ENCODE peak calls at places on chromosomes 13 and 19, in eight cellular contexts. J is left cardiac atrium; V is glomerular endothelial cell; D is AG04450; C is G401; S is aorta; K is stimulated activated CD4-positive, alpha-beta T cell treated with anti-CD3 and anti-CD28 coated beads, Interleukin-4, amount 100 ng/mL, for 1 hour; Z is naive B cell. R is an unnamed sample.

GRCh38 chr19:16417660-16418596 is 53.8 kb downstream of the EPS15L1 start:
- DNase-seq in J (peak; percentile 78), V (no peak), D (no peak), C (peak; percentile 58), S (peak; percentile 93), K (peak; percentile 70), Z (peak; percentile 85), R (peak; percentile 73)

GRCh38 chr13:49082653-49083536 is 107.2 kb downstream of the FNDC3A start:
- DNase-seq in J (no peak), V (no peak), D (peak; percentile 84), C (no peak), S (no peak), K (no peak), Z (no peak), R (no peak)

GRCh38 chr19:3605361-3605760 is 1.3 kb downstream of the TBXA2R start:
- DNase-seq in J (no peak), V (no peak), D (no peak), C (no peak), S (no peak), K (no peak), Z (no peak), R (no peak)

GRCh38 chr13:76523740-76524382 is 362.3 kb downstream of the KCTD12 start:
- DNase-seq in J (no peak), V (no peak), D (no peak), C (no peak), S (no peak), K (no peak), Z (no peak), R (no peak)

GRCh38 chr13:94188173-94188869 is 291.2 kb downstream of the DCT start:
- DNase-seq in J (no peak), V (no peak), D (no peak), C (no peak), S (no peak), K (no peak), Z (no peak), R (no peak)

GRCh38 chr13:102650444-102650843 is 44.4 kb downstream of the METTL21C start:
- DNase-seq in J (no peak), V (no peak), D (no peak), C (no peak), S (no peak), K (no peak), Z (no peak), R (no peak)

GRCh38 chr13:44219808-44220544 is 153.6 kb upstream of the SERP2 start:
- DNase-seq in J (no peak), V (no peak), D (peak; percentile 52), C (no peak), S (no peak), K (no peak), Z (no peak), R (no peak)

GRCh38 chr13:43911283-43911682 is 31.6 kb downstream of the LACC1 start:
- DNase-seq in J (no peak), V (no peak), D (no peak), C (no peak), S (no peak), K (no peak), Z (no peak), R (no peak)

GRCh38 chr19:2527171-2527570 is 51.2 kb downstream of the GADD45B start:
- DNase-seq in J (no peak), V (no peak), D (no peak), C (no peak), S (no peak), K (no peak), Z (no peak), R (no peak)

GRCh38 chr13:80251403-80251802 is 89.5 kb downstream of the SPRY2 start:
- DNase-seq in J (no peak), V (no peak), D (peak; percentile 4), C (no peak), S (no peak), K (no peak), Z (no peak), R (no peak)

GRCh38 chr19:46988614-46989230 is 30.9 kb upstream of the NPAS1 start:
- DNase-seq in J (no peak), V (no peak), D (no peak), C (no peak), S (no peak), K (no peak), Z (no peak), R (no peak)

GRCh38 chr19:6062274-6062673 is 48.0 kb downstream of the RFX2 start:
- DNase-seq in J (peak; percentile 66), V (peak; percentile 96), D (no peak), C (no peak), S (peak; percentile 78), K (no peak), Z (no peak), R (no peak)

GRCh38 chr19:17840019-17840418 is 7.8 kb downstream of the JAK3 start:
- DNase-seq in J (no peak), V (no peak), D (no peak), C (no peak), S (no peak), K (no peak), Z (no peak), R (no peak)

GRCh38 chr13:54705738-54706137 is 1677.1 kb downstream of the OLFM4 start:
- DNase-seq in J (no peak), V (no peak), D (no peak), C (no peak), S (no peak), K (no peak), Z (no peak), R (no peak)

GRCh38 chr13:84670245-84670644 is 788.0 kb upstream of the SLITRK1 start:
- DNase-seq in J (no peak), V (no peak), D (no peak), C (no peak), S (no peak), K (no peak), Z (no peak), R (no peak)